ENCODE peak calls at places on chromosomes 3 and 15, in eight cellular contexts. V is K562, Y is heart left ventricle, B is IMR-90, D is sigmoid colon, M is testis, O is GM12892, Q is stomach. A is an unnamed sample.

GRCh38 chr15:62173215-62173614 is 8.1 kb upstream of the C2CD4B start:
- DNase-seq in M (no peak), Y (peak), D (no peak), V (no peak), B (no peak), O (no peak), Q (no peak), A (no peak)

GRCh38 chr3:124997303-124998246 is 58.2 kb downstream of the HEG1 start:
- DNase-seq in B (no peak), D (no peak), M (no peak), O (no peak), Q (no peak), Y (no peak), V (no peak), A (no peak)

GRCh38 chr3:195809796-195810454 is 1.8 kb downstream of the MUC4 start:
- DNase-seq in V (no peak), Q (no peak), M (no peak), O (no peak), B (no peak), Y (no peak), D (peak), A (no peak)

GRCh38 chr3:58049143-58049785 is 41.0 kb downstream of the FLNB start:
- DNase-seq in O (no peak), B (peak), Y (peak), D (peak), M (no peak), V (peak), Q (peak), A (no peak)

GRCh38 chr3:73954506-73954905 is 329.8 kb upstream of the PDZRN3 start:
- DNase-seq in B (no peak), O (no peak), M (no peak), Y (no peak), V (no peak), Q (no peak), D (no peak), A (no peak)

GRCh38 chr3:145939431-145939830 is 221.6 kb downstream of the PLOD2 start:
- DNase-seq in Q (peak), B (no peak), M (no peak), Y (no peak), O (no peak), V (no peak), D (no peak), A (no peak)

GRCh38 chr15:73593278-73594074 is 39.7 kb downstream of the NPTN start:
- DNase-seq in O (no peak), M (peak), Q (no peak), D (peak), Y (no peak), B (peak), V (peak), A (no peak)

GRCh38 chr3:99638244-99638948 is at the start of gene COL8A1:
- DNase-seq in B (peak), Q (no peak), D (peak), O (no peak), Y (peak), V (no peak), M (peak), A (no peak)

GRCh38 chr15:100771745-100772144 is 107.9 kb upstream of the ALDH1A3 start:
- DNase-seq in B (no peak), Q (no peak), M (peak), V (no peak), Y (no peak), D (no peak), O (no peak), A (no peak)

GRCh38 chr15:56307180-56307579 is 58.0 kb upstream of the TEX9 start:
- DNase-seq in B (no peak), V (no peak), Q (no peak), D (no peak), O (no peak), Y (no peak), M (no peak), A (no peak)

GRCh38 chr3:195549931-195550519 is 6.9 kb upstream of the PPP1R2 start:
- DNase-seq in D (no peak), Q (no peak), O (no peak), Y (no peak), B (no peak), V (no peak), M (no peak), A (no peak)

GRCh38 chr15:66729339-66729951 is 27.4 kb downstream of the SMAD6 start:
- DNase-seq in M (no peak), V (no peak), D (peak), B (no peak), Y (no peak), O (no peak), Q (no peak), A (no peak)

GRCh38 chr3:5126586-5126985 is 4.5 kb downstream of the ARL8B start:
- DNase-seq in Q (no peak), B (peak), M (no peak), D (no peak), V (no peak), Y (no peak), O (no peak), A (no peak)

GRCh38 chr15:46723308-46723707 is 994.0 kb upstream of the SEMA6D start:
- DNase-seq in V (no peak), O (no peak), Y (no peak), D (no peak), B (no peak), M (no peak), Q (no peak), A (no peak)

GRCh38 chr3:175431396-175431795 is 572.3 kb downstream of the NAALADL2 start:
- DNase-seq in M (no peak), Y (no peak), D (no peak), V (no peak), B (peak), Q (no peak), O (no peak), A (no peak)

GRCh38 chr3:56962200-56962599 is 98.3 kb upstream of the SPATA12 start:
- DNase-seq in O (no peak), Y (no peak), V (no peak), B (no peak), D (no peak), M (peak), Q (no peak), A (no peak)

GRCh38 chr15:73081321-73081958 is 29.2 kb downstream of the NEO1 start:
- DNase-seq in Y (no peak), Q (no peak), O (no peak), M (peak), D (no peak), V (peak), B (peak), A (no peak)

GRCh38 chr3:101676219-101676764 is 640 bp downstream of the ZBTB11 start:
- DNase-seq in O (peak), Y (peak), Q (peak), M (peak), B (peak), D (peak), V (peak), A (peak)
- TF ChIP-seq POLR2A in O (peak), Y (peak), Q (no peak), M (no peak), B (peak), D (peak), V (no peak), A (peak)

DNA sequence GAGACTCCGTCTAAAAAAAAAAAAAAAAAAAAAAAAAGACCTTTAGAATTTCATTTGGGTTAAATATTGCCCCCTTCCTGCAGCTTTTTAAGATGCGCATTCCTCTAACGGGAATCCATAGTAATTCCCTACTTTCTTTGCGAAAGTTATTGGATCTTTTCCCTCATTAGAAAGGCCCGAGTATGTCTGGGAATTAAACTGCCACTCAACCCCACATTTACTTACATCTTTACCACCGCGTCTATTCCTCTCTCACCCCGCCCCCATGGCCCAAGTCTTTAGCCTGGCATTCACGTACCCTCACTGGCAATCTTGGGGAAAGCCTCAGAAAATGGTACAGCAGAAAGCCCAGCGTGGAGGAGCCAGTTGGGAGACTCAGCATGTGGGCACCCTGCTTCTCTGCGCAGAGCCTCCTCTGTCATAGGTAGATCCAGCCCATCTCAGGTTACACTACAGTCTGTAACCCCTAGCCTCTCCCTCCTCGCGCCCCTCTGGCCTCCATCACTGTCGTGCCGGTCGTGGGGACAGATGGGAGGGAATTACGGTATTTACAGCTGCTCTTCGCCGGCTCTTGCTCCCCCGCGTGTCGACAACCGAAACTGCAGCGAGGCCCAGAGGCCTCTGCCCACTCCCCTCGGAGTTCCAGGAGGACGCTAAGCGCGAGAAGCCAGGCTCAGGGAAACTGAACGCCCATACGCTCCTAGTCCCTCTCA is 6.4 kb upstream of the ANKDD1A start:
- DNase-seq in V (peak), Y (peak), D (peak), B (peak), Q (peak), M (peak), O (peak), A (peak)
- TF ChIP-seq POLR2A in V (no peak), Y (no peak), D (no peak), B (no peak), Q (no peak), M (no peak), O (no peak), A (no peak)

GRCh38 chr3:54139630-54140029 is 17.3 kb downstream of the CACNA2D3 start:
- DNase-seq in Q (no peak), B (no peak), Y (no peak), M (no peak), V (no peak), D (no peak), O (no peak), A (no peak)
- TF ChIP-seq POLR2A in Q (no peak), B (no peak), Y (no peak), M (no peak), V (no peak), D (no peak), O (no peak), A (no peak)

DNA sequence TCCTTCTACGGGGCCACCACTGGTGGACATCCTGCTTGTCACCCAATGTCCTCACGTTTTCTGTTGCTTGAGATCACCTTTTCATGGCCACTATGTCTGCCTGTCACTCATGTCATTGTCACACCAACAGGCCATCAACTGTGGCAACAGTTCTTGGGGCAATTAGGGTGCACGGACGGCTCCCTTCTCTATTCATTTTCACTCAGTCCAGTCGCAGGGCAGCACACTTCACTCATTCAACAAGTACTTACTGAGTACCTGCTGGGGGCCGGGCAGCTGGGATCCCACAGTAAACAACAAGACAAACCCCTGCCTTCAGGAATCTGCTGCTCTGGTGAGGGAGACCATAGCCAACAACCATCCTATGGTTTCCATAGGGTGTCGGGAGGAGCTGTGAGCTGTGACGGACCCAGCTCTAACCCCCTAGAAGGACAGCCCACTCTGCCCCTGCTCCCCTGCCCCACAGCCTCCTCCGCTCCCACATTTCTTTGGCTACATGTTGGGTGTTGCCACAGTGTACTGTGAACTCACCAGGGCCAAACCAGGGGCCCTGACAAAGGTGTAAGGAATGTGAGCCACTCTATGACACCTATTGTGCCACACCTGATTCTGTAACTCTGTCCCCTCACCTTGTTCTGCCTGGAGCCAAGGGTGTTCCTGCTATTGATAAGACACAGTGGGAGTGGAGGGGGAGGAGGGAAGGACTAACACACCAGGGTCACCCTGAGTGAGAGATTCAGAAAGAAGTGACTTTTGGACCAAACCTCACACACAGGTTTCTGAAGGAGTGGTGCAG is 1.9 kb downstream of the VILL start:
- DNase-seq in B (no peak), D (peak), V (peak), Q (peak), O (no peak), Y (no peak), M (no peak), A (no peak)
- TF ChIP-seq POLR2A in B (no peak), D (no peak), V (no peak), Q (no peak), O (no peak), Y (no peak), M (no peak), A (no peak)

DNA sequence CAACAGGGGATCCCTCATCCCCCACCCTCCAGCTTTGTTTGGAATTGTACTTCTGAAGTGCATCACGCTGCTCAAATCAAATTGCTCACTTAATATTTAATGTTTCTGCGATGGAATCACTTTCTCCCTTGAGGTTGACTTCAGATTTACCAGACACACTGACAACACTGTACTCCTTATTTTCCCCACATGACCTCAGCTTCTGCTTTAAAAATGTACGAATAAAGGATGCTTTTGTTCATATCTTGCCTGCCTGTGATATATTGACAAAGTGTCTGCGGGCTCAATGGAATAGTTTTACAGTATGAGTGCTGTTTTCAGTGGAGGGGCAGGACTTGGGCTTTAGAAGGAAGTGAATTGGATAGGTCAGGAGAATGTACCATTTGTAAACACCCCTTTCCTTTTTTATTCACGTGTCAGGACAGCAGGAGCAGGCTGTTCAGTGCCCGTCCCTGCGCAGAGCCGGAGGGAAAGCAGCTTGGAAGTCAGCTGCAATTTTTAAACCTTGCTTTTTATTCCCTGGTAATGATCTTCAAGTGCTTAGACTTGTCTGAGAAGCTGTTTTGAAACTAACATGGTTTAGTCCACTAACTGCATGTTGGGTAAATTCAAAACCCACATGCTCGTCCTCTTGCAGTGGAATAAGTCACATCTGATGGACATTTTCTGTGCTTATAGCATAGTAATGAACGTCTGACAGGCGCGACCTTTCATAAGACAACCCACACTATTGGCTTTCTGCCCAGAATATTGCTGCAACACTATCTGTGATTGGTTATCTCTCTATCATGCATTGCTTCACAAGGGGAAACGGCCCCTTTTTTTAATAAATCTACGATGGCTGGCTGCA is 29.9 kb downstream of the MBNL1 start:
- DNase-seq in Q (peak), O (no peak), D (peak), V (peak), Y (peak), M (peak), B (peak), A (no peak)
- TF ChIP-seq POLR2A in Q (no peak), O (no peak), D (peak), V (no peak), Y (no peak), M (no peak), B (no peak), A (no peak)

GRCh38 chr3:185934726-185935464 is 2.9 kb downstream of the TRA2B start:
- DNase-seq in M (no peak), D (no peak), B (peak), V (no peak), Y (no peak), O (no peak), Q (no peak), A (no peak)

GRCh38 chr3:185939721-185940120 is 1.9 kb upstream of the TRA2B start:
- DNase-seq in V (no peak), D (no peak), O (no peak), B (no peak), Y (no peak), M (no peak), Q (no peak), A (no peak)

GRCh38 chr3:185937689-185938374 is at the start of gene TRA2B:
- DNase-seq in B (peak), D (peak), Q (peak), O (peak), Y (peak), V (peak), M (peak), A (peak)

GRCh38 chr3:185935465-185936263 is 2.1 kb downstream of the TRA2B start:
- DNase-seq in Q (no peak), O (no peak), V (peak), B (peak), Y (no peak), D (no peak), M (no peak), A (no peak)

DNA sequence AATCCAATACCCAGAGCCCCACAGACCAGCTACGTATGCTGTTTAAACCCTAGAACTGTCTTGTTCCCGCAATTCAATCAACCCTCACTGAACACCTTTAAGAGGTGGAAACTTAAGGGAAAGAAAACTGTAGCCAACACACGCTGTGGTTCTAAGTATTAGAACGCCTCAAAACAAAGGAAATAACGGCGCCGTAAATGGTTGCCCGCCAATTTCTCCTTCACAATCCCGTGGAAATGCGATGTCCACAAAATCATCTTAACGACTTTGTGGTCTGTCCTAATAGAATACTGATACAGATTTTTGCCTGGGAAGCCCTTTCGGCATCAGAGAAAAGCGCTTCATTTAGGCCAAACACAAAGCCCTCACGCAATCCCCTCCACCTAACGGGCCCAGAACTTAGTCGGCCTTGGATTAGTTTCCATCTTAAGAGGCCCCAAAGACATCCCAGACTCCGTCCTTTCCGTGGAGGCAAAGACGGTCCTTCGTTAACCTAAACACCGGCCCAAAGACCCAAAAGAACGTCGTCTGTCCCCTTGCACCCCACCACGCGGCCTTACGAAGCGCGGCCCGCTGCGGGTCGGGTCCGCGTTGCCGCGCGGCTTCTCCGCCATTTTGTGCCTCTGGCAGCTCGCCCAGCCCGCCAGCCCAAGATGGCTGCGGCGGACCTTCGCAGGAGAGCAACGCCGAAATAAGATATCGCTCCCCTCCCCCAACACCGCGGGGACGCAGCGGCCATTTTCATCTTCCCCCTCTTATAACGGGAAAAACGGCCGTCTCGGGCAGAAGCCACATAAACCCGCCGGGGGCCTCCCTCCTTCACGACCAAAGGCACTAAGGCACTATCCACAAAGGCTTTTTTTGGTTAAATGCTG is 763 bp downstream of the TRA2B start:
- DNase-seq in D (peak), Y (peak), V (peak), M (peak), B (peak), Q (peak), O (peak), A (peak)
- TF ChIP-seq POLR2A in D (peak), Y (no peak), V (no peak), M (peak), B (no peak), Q (peak), O (no peak), A (no peak)

GRCh38 chr3:170038434-170039110 is 777 bp downstream of the GPR160 start:
- DNase-seq in V (no peak), M (no peak), Y (no peak), B (no peak), Q (peak), O (peak), D (no peak), A (peak)
- TF ChIP-seq POLR2A in V (no peak), M (no peak), Y (no peak), B (no peak), Q (no peak), O (peak), D (no peak), A (no peak)

DNA sequence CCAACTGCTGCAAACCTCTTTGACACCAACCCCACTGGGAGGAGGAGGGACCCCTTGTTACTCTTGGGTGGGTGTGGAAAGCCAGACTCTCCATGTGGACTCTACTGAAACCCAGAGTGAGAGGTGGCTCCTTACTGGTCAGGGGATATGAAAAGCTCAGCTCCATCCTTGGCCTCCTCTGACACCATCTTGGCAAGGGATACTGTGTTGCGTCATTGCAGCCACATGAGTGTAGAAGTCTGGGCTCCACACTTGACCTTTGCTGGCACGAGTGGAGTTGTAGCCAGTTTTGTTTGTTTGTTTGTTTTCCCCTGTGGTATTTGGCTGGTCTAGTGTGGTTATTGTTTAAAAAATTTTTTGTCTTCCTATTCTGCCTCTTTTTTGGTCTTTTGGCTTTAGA is 289.1 kb downstream of the GAP43 start:
- DNase-seq in M (peak), O (no peak), Y (peak), D (no peak), B (peak), Q (no peak), V (no peak), A (no peak)
- TF ChIP-seq POLR2A in M (no peak), O (no peak), Y (no peak), D (no peak), B (no peak), Q (no peak), V (no peak), A (no peak)